ENCODE peak calls at places on chromosomes 3 and 15, in eight cellular contexts. Z, V, Y, O, L, J, A and S are unnamed samples.
A peak's percentile ranks its signal among the peaks of the same experiment; 100 is the strongest.

GRCh38 chr3:132660056-132660744 is at the start of gene UBA5:
- DNase-seq in Z (peak; percentile 56), V (peak; percentile 72), Y (peak; percentile 30), O (peak; percentile 32), L (peak; percentile 54), J (peak; percentile 43), A (peak; percentile 81), S (no peak)

GRCh38 chr3:118543823-118544222 is 490.8 kb downstream of the IGSF11 start:
- DNase-seq in Z (no peak), V (no peak), Y (no peak), O (no peak), L (no peak), J (no peak), A (no peak), S (no peak)

GRCh38 chr3:153443961-153444360 is 281.9 kb downstream of the RAP2B start:
- DNase-seq in Z (no peak), V (peak; percentile 51), Y (no peak), O (peak; percentile 5), L (no peak), J (peak; percentile 10), A (peak; percentile 2), S (no peak)

GRCh38 chr3:39177708-39178332 is 14.6 kb downstream of the XIRP1 start:
- DNase-seq in Z (peak; percentile 82), V (peak; percentile 91), Y (peak; percentile 43), O (peak; percentile 63), L (peak; percentile 84), J (peak; percentile 66), A (peak; percentile 88), S (no peak)

GRCh38 chr15:63895194-63895593 is 61.4 kb upstream of the HERC1 start:
- DNase-seq in Z (no peak), V (no peak), Y (no peak), O (no peak), L (peak; percentile 79), J (no peak), A (no peak), S (no peak)

GRCh38 chr3:117666316-117666715 is 956.7 kb downstream of the TUSC7 start:
- DNase-seq in Z (no peak), V (no peak), Y (no peak), O (no peak), L (no peak), J (no peak), A (no peak), S (no peak)

GRCh38 chr3:27633224-27633545 is 88.9 kb downstream of the EOMES start:
- DNase-seq in Z (peak; percentile 38), V (no peak), Y (no peak), O (peak; percentile 3), L (no peak), J (no peak), A (no peak), S (no peak)

GRCh38 chr15:49301562-49301961 is 121.5 kb upstream of the FGF7 start:
- DNase-seq in Z (no peak), V (no peak), Y (no peak), O (no peak), L (no peak), J (no peak), A (no peak), S (no peak)

GRCh38 chr3:119311191-119311925 is 17.2 kb downstream of the ARHGAP31 start:
- DNase-seq in Z (peak; percentile 28), V (no peak), Y (no peak), O (no peak), L (no peak), J (no peak), A (no peak), S (no peak)

GRCh38 chr3:138227650-138228049 is 40.5 kb downstream of the ARMC8 start:
- DNase-seq in Z (no peak), V (no peak), Y (no peak), O (no peak), L (no peak), J (no peak), A (no peak), S (no peak)

GRCh38 chr15:79967331-79968182 is 3.4 kb downstream of the BCL2A1 start:
- DNase-seq in Z (no peak), V (no peak), Y (no peak), O (no peak), L (no peak), J (no peak), A (no peak), S (peak; percentile 64)

GRCh38 chr3:173870976-173871375 is 473.4 kb downstream of the NLGN1 start:
- DNase-seq in Z (no peak), V (no peak), Y (no peak), O (no peak), L (no peak), J (no peak), A (no peak), S (no peak)

GRCh38 chr15:98755138-98755537 is 106.8 kb downstream of the IGF1R start:
- DNase-seq in Z (no peak), V (no peak), Y (no peak), O (no peak), L (no peak), J (no peak), A (no peak), S (peak; percentile 38)

GRCh38 chr3:178706411-178706810 is 170.2 kb downstream of the KCNMB2 start:
- DNase-seq in Z (no peak), V (no peak), Y (no peak), O (no peak), L (no peak), J (no peak), A (no peak), S (no peak)

GRCh38 chr3:69204315-69204957 is 82.0 kb upstream of the LMOD3 start:
- DNase-seq in Z (peak; percentile 53), V (no peak), Y (peak; percentile 44), O (peak; percentile 19), L (no peak), J (no peak), A (no peak), S (no peak)

GRCh38 chr3:165775824-165776223 is 61.4 kb downstream of the BCHE start:
- DNase-seq in Z (no peak), V (no peak), Y (no peak), O (no peak), L (no peak), J (no peak), A (no peak), S (no peak)
- H3K4me1 ChIP-seq in Z (no peaks in the 10 kb centered on the region), V (no peaks in the 10 kb centered on the region), Y (no peaks in the 10 kb centered on the region), O (no peaks in the 10 kb centered on the region), L (no peaks in the 10 kb centered on the region), J (no peaks in the 10 kb centered on the region), A (no peaks in the 10 kb centered on the region), S (no peaks in the 10 kb centered on the region)

GRCh38 chr15:90035835-90036220 is 34.7 kb downstream of the ZNF710 start:
- DNase-seq in Z (no peak), V (no peak), Y (no peak), O (no peak), L (no peak), J (no peak), A (no peak), S (no peak)

GRCh38 chr15:90036806-90037509 is 35.8 kb downstream of the ZNF710 start:
- DNase-seq in Z (no peak), V (no peak), Y (no peak), O (no peak), L (no peak), J (no peak), A (no peak), S (no peak)

GRCh38 chr15:90033448-90033847 is 32.3 kb downstream of the ZNF710 start:
- DNase-seq in Z (no peak), V (no peak), Y (no peak), O (no peak), L (no peak), J (no peak), A (no peak), S (no peak)

GRCh38 chr15:90036343-90036742 is 35.2 kb downstream of the ZNF710 start:
- DNase-seq in Z (no peak), V (no peak), Y (no peak), O (no peak), L (no peak), J (no peak), A (no peak), S (no peak)

DNA sequence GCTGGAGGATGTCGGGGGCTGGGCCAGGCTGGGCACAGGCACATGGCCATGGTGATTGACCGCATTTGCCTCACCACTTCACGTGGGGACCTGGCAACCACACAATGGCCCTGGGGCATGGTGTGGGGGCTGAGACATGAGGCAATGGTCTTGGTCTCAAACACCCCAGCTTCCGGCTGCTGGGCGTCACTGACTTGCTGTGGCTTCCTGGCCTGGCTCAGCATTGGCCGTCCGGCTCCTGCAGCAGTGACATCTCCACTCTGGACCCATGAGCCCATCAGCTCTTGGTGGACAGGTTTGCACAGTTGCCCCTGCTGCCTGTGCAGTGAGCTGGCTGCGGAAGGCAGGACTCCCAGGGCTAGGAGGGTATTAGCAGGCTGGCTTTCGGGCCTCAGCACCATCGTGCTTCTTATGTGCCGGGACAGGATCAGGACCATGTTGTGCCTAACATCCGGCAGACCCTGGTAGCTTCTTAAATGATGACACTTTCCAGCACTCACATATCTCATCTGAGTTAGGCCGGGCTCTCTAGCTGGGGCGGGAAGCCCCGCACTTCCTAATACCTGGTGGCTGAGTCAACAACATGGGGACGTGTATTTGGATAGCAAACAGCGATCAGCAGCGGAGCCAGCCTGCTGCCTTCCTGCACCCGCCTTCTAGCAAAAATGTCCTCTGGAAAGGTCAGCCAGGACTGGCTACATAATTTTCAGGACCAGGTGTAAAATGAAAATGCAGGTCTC is 34.1 kb downstream of the ZNF710 start:
- DNase-seq in Z (peak; percentile 59), V (no peak), Y (no peak), O (peak; percentile 81), L (no peak), J (no peak), A (no peak), S (no peak)
- TF ChIP-seq REST in Z (no peak), V (no peak), Y (no peak), O (no peak), L (no peak), J (no peak), A (no peak), S (no peak)

GRCh38 chr3:150581174-150581573 is 21.9 kb upstream of the SELENOT start:
- DNase-seq in Z (no peak), V (no peak), Y (no peak), O (no peak), L (no peak), J (no peak), A (no peak), S (no peak)
- H3K4me1 ChIP-seq in Z (no peaks in the 10 kb centered on the region), V (no peaks in the 10 kb centered on the region), Y (peaks cover 12% of the 10 kb centered on the region), O (no peaks in the 10 kb centered on the region), L (no peaks in the 10 kb centered on the region), J (no peaks in the 10 kb centered on the region), A (no peaks in the 10 kb centered on the region), S (no peaks in the 10 kb centered on the region)

GRCh38 chr3:17030956-17031652 is 146.3 kb downstream of the PLCL2 start:
- DNase-seq in Z (no peak), V (no peak), Y (no peak), O (no peak), L (no peak), J (no peak), A (no peak), S (no peak)
- TF ChIP-seq REST in Z (no peak), V (no peak), Y (no peak), O (no peak), L (no peak), J (no peak), A (no peak), S (no peak)